ENCODE peak calls at places on chromosome 14, in five cellular contexts. A is CD8-positive, alpha-beta T cell; Y is left lung; B is heart left ventricle; Z is left ventricle myocardium inferior. X is an unnamed sample.

GRCh38 chr14:54600685-54601084 is 33.8 kb downstream of the SAMD4A start:
- DNase-seq in B (no peak), A (no peak), Z (no peak), Y (no peak), X (no peak)

GRCh38 chr14:59067135-59067894 is 121.2 kb upstream of the DAAM1 start:
- DNase-seq in B (no peak), A (no peak), Z (no peak), Y (no peak), X (no peak)

GRCh38 chr14:101044741-101045140 is 141.2 kb upstream of the RTL1 start:
- DNase-seq in A (no peak), B (no peak), Y (peak), Z (no peak), X (no peak)

GRCh38 chr14:94831085-94831484 is 61.2 kb upstream of the GSC start:
- DNase-seq in B (no peak), A (no peak), Y (no peak), Z (no peak), X (no peak)

GRCh38 chr14:101599234-101599885 is 38.1 kb downstream of the DIO3 start:
- DNase-seq in Z (peak), A (no peak), Y (peak), B (no peak), X (peak)

GRCh38 chr14:38039526-38039925 is 168.2 kb upstream of the SSTR1 start:
- DNase-seq in Y (no peak), B (no peak), Z (no peak), A (no peak), X (no peak)

GRCh38 chr14:29629839-29630238 is 297.8 kb downstream of the PRKD1 start:
- DNase-seq in Z (no peak), B (no peak), Y (no peak), A (no peak), X (no peak)

GRCh38 chr14:89921896-89922548 is 32.5 kb downstream of the EFCAB11 start:
- DNase-seq in A (no peak), Y (no peak), Z (no peak), B (no peak), X (no peak)

GRCh38 chr14:76647699-76648298 is 113.5 kb upstream of the VASH1 start:
- DNase-seq in Z (no peak), A (no peak), Y (no peak), B (peak), X (no peak)

GRCh38 chr14:48792376-48793024 is 793.7 kb downstream of the RPS29 start:
- DNase-seq in Y (peak), B (no peak), A (no peak), Z (no peak), X (no peak)

DNA sequence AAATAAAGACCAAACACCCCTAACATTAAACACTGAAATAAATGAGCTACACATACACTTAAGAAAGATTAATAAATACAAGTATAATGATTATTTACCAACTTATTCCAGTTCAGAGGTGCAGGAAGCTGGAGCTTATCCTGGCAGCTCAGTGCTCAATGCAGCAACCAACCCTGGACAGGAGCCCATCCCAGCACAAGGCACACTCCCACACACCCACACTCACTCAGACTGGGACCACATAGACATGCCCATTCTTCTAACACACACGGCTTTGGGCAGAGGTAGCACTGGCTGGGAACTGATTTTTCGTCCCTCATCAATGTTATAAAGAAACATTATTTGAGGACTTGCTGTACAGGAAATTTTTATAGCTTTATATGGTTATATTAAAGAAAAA is 797.4 kb downstream of the RPS29 start:
- DNase-seq in A (no peak), Y (no peak), Z (no peak), B (no peak), X (no peak)
- H3K27ac ChIP-seq in A (no peak), Y (no peak), Z (no peak), B (no peak), X (no peak)

DNA sequence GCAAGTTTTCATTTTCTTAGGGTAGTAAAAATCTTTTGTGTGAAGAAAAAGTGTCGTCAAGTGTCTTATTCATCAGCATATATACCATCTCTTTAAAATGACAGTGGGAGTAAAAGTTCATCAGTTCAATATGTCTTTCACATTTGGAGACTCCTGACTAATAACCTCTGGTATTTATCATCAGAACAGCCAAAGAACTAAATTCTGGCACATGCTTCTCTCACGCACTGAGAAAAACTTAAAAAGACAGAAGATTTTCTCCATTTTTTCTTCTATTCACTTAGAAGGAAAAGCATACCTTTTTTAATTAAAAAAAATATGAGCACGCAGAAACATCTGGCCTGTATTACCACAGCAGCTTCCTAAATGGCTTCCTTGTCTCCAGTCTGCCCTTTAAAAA is 265.7 kb downstream of the AKAP6 start:
- DNase-seq in B (no peak), A (no peak), Z (no peak), Y (no peak), X (no peak)
- H3K27ac ChIP-seq in B (no peak), A (no peak), Z (no peak), Y (no peak), X (no peak)

DNA sequence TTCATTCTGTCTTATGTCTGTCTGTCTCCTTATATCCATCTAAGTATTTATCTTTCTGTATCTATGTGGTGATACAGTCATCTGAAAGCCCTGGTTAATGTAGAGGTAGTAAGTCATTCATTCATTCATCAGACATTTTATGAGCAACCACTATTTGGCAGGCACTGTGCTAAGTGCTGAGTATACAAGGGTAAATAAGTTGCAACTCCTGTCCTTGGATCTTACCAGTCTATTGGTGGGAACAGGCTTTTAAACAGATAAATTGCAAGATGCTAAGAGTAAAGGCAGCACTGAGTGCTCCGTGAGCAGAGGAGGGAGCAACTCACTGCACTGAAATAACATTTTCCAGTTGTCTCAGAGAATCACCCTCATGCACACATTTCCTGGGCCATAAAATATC is 68.6 kb downstream of the TMEM30B start:
- DNase-seq in A (no peak), Y (no peak), B (no peak), Z (no peak), X (no peak)
- H3K27ac ChIP-seq in A (no peak), Y (no peak), B (no peak), Z (no peak), X (no peak)

DNA sequence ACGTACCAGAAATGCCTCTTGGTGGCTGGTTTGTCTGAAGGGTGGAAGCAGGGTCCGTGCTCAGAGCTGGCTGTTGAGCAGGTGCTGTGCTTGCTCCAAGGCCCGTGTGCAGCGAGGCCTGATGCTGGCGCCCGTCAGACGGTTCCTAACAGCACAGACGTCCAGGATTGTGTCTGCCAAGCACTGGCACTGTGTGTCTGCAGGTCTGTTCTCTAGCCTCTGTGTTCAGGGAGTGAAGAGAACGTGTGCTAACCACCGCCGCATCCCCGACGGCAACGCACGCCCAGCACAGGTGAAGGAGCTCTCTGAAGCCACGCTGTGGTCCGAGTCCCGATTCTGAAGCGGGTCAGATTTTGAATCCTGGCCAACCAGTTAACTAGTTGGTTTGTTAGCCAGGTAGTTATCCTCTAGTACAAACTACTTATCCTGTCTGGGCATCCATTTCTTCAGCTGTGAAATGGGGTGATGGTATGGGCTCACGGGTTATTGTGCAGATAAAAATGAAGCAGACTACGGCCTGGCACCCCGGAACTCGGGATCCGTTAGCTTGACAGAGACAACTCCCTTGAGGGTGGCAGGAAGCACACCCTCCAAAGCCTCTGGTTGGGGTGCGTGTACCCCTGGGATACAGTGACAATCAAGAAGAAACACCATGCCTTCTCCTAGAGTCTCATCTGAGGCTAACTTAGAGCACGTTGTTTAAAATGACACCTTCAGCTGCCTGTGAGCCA is 18.6 kb upstream of the TDRD9 start:
- DNase-seq in Y (no peak), B (no peak), Z (no peak), A (no peak), X (peak)
- H3K27ac ChIP-seq in Y (no peak), B (peak), Z (peak), A (peak), X (no peak)

DNA sequence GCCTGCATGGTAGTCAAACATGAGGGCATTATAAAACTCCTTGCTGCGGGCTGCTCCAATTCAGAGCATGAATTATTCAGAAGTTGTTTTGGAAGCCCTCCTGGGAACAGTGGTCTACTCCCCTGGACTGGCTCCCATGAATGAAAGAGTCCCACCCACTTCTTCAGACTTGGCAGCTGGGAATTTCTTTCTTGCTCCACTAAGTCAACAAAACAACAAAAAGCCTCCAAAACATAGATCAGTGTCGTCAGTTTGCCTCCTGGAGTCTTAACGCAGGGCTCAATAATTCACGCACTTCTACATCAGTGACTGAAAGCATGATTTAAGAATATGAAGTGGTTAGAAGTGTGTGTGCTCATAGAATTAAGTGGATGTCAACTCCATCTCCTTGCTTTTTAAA is 37.9 kb downstream of the AKAP6 start:
- DNase-seq in Y (no peak), Z (no peak), A (no peak), B (no peak), X (no peak)
- H3K27ac ChIP-seq in Y (no peak), Z (no peak), A (no peak), B (no peak), X (no peak)

GRCh38 chr14:71554959-71555612 is 377.1 kb upstream of the RGS6 start:
- DNase-seq in Z (no peak), A (no peak), Y (no peak), B (no peak), X (no peak)

GRCh38 chr14:71555654-71556559 is 376.3 kb upstream of the RGS6 start:
- DNase-seq in Z (no peak), A (no peak), Y (no peak), B (no peak), X (no peak)

GRCh38 chr14:71552809-71553208 is 379.4 kb upstream of the RGS6 start:
- DNase-seq in B (no peak), A (no peak), Z (no peak), Y (no peak), X (no peak)

GRCh38 chr14:71553779-71554178 is 378.4 kb upstream of the RGS6 start:
- DNase-seq in B (no peak), Z (no peak), Y (no peak), A (no peak), X (no peak)

DNA sequence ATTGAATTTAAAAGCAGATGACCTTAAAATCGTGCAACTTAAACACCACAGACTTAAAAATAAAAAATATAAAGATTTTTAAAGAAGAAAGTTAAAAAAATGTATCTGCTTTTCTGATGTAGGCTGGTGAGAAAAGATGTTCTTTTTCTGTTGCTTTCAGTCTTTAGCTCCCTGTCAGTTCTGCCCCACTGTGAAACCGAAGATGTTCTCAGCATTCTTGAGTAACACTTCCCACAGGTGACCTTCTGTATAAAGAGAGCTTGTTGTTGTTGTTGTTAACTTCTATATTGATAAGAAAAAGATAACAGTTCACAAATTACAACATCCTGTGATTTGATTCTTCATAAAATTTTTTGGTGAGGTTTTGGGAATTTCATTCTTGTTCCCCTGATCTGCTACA is 377.9 kb upstream of the RGS6 start:
- DNase-seq in Z (no peak), B (no peak), Y (no peak), A (no peak), X (no peak)
- H3K27ac ChIP-seq in Z (no peak), B (no peak), Y (peak), A (no peak), X (peak)

X was measured in right lobe of liver.